ENCODE peak calls at places on chromosomes 12 and 14, in four cellular contexts. C, U, Q and V are unnamed samples.
A peak's percentile ranks its signal among the peaks of the same experiment; 100 is the strongest.

GRCh38 chr12:2902287-2902880 is 11.7 kb downstream of the TULP3 start:
- DNase-seq in C (no peak), U (no peak), Q (no peak), V (no peak)

GRCh38 chr12:9751204-9752144 is 9.2 kb downstream of the CD69 start:
- DNase-seq in C (peak; percentile 12), U (no peak), Q (peak; percentile 27), V (no peak)

GRCh38 chr12:132174015-132174660 is 29.9 kb downstream of the NOC4L start:
- DNase-seq in C (no peak), U (no peak), Q (no peak), V (no peak)

GRCh38 chr12:117662620-117663395 is 301.4 kb upstream of the NOS1 start:
- DNase-seq in C (peak; percentile 29), U (no peak), Q (no peak), V (no peak)

GRCh38 chr14:90721619-90722305 is 94.5 kb downstream of the TTC7B start:
- DNase-seq in C (peak; percentile 69), U (no peak), Q (no peak), V (no peak)

GRCh38 chr14:68401320-68401719 is 391.5 kb downstream of the ZFP36L1 start:
- DNase-seq in C (peak; percentile 16), U (no peak), Q (no peak), V (no peak)

GRCh38 chr14:69237584-69237983 is 22.4 kb upstream of the GALNT16 start:
- DNase-seq in C (no peak), U (no peak), Q (no peak), V (no peak)

GRCh38 chr12:115114140-115114539 is 430.2 kb upstream of the TBX3 start:
- DNase-seq in C (no peak), U (no peak), Q (no peak), V (no peak)

GRCh38 chr14:68942281-68943035 is 36.6 kb downstream of the ACTN1 start:
- DNase-seq in C (no peak), U (no peak), Q (no peak), V (no peak)

GRCh38 chr14:82595466-82595865 is 1061.8 kb upstream of the SEL1L start:
- DNase-seq in C (no peak), U (no peak), Q (no peak), V (no peak)

GRCh38 chr12:77072833-77073495 is 7.6 kb upstream of the E2F7 start:
- DNase-seq in C (no peak), U (no peak), Q (no peak), V (no peak)

GRCh38 chr12:66447643-66448042 is 145.3 kb downstream of the HELB start:
- DNase-seq in C (no peak), U (no peak), Q (no peak), V (no peak)

GRCh38 chr14:88463318-88463717 is 77.9 kb downstream of the SPATA7 start:
- DNase-seq in C (peak; percentile 12), U (peak; percentile 24), Q (peak; percentile 53), V (no peak)

GRCh38 chr12:93857279-93857894 is 180.2 kb downstream of the CRADD start:
- DNase-seq in C (no peak), U (no peak), Q (no peak), V (no peak)

GRCh38 chr12:129237881-129238280 is 384.6 kb downstream of the GLT1D1 start:
- DNase-seq in C (no peak), U (no peak), Q (no peak), V (no peak)

GRCh38 chr12:89354630-89354931 is 2.3 kb upstream of the DUSP6 start:
- DNase-seq in C (no peak), U (no peak), Q (no peak), V (no peak)

GRCh38 chr12:104865080-104865479 is 93.0 kb downstream of the SLC41A2 start:
- DNase-seq in C (no peak), U (no peak), Q (no peak), V (no peak)

GRCh38 chr14:82075566-82075965 is 541.9 kb upstream of the SEL1L start:
- DNase-seq in C (no peak), U (no peak), Q (no peak), V (no peak)

GRCh38 chr12:5438671-5439200 is 6.8 kb downstream of the NTF3 start:
- DNase-seq in C (no peak), U (no peak), Q (no peak), V (no peak)
- TF ChIP-seq TCF7L2 in C (no peak), U (no peak), Q (no peak), V (no peak)

GRCh38 chr14:23645504-23645811 is 9.3 kb downstream of the DHRS2 start:
- DNase-seq in C (no peak), U (no peak), Q (no peak), V (no peak)
- H3K27ac ChIP-seq in C (no peak overlapping the region), U (peak overlapping the region; percentile 36), Q (peak overlapping the region; percentile 3), V (no peak overlapping the region)

DNA sequence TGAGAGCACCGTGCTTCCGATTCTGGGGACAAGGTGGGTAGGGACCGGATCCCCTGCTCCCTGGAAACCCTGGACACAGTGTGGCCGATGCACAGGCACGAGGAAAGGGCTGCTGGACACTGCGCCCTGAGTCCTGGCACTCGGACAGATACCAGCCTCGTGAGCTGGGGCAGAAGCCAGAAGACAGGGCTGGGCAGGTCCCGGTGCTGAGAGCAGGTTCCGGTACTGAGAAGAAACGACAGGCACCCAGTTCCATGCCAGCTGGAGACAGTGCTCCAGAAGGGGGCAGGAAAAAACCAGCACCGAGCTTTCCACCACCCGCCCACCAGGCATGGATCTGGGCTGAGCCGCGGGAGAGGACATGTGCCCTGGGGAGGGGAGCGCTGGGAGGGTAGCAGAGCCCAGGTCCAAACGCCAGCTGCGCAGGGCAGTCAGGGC is 6.5 kb downstream of the XRCC3 start:
- DNase-seq in C (no peak), U (no peak), Q (no peak), V (no peak)
- TF ChIP-seq POLR2AphosphoS5 in C (no peak), U (no peak), Q (no peak), V (no peak)

DNA sequence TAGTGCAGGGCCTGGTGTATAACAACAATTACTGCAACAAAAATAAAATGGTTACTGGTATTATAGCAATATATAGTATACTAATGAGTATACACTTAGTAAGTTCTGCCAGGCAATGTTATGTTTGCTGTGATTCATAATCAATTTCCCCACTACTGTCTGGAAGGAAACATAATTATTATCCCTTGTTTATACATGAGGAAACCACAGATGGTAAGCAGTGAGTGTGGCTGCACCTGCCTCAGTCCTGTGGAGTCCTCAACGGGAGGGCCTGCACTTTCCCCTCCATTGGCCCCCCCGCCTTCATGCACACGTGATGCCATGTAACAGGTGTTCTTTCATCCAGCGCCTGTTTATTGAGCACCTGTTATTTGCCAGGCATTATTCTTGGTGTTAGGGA is 59.7 kb upstream of the CHGA start:
- DNase-seq in C (no peak), U (no peak), Q (no peak), V (no peak)
- TF ChIP-seq TCF7L2 in C (no peak), U (no peak), Q (no peak), V (no peak)

GRCh38 chr14:74611672-74612345 is at the start of gene LTBP2:
- DNase-seq in C (no peak), U (peak; percentile 26), Q (no peak), V (no peak)

GRCh38 chr14:74614508-74615495 is 2.8 kb upstream of the LTBP2 start:
- DNase-seq in C (no peak), U (no peak), Q (no peak), V (no peak)

GRCh38 chr14:74612346-74613021 is 447 bp upstream of the LTBP2 start:
- DNase-seq in C (no peak), U (peak; percentile 89), Q (peak; percentile 51), V (no peak)

GRCh38 chr14:74610866-74611671 is 968 bp downstream of the LTBP2 start:
- DNase-seq in C (no peak), U (no peak), Q (no peak), V (no peak)

GRCh38 chr14:74613211-74613914 is 1.3 kb upstream of the LTBP2 start:
- DNase-seq in C (no peak), U (no peak), Q (no peak), V (no peak)
- H3K27ac ChIP-seq in C (no peak overlapping the region), U (no peak overlapping the region), Q (no peak overlapping the region), V (peak overlapping the region; percentile 95)

DNA sequence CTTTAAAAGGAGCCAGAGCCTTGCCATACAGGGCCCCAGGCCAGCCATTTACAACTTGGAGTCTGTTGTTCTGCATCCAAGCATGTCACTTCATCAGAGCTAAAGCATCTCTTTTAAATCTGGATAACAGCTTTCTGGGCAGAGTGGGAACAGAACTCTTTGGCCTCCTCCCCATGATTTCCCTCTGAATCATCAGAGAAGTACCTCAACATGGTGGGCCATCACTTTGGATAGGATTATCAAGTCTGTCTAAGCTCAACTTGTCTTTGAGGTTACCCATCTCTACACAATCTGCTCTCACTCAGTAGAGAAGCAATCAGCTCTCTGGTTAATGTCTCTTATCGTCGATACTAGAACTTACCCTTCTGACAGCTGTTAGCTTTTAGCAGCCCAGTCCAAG is 170.9 kb downstream of the SLC6A15 start:
- DNase-seq in C (no peak), U (no peak), Q (no peak), V (no peak)
- TF ChIP-seq POLR2AphosphoS5 in C (no peak), U (no peak), Q (no peak), V (no peak)